ENCODE peak calls at places on chromosomes 2 and 18, in seven cellular contexts. L, D, S, Z, E, Y and T are unnamed samples.

GRCh38 chr2:152426801-152427200 is 91.8 kb downstream of the FMNL2 start:
- DNase-seq in D (no peak), L (no peak), Z (no peak), S (no peak), Y (peak; percentile 42), E (no peak), T (no peak)

GRCh38 chr2:66839551-66840320 is 404.8 kb downstream of the MEIS1 start:
- DNase-seq in Y (peak; percentile 92), S (no peak), Z (peak; percentile 66), D (no peak), E (no peak), L (no peak), T (no peak)

GRCh38 chr18:61352611-61353010 is 19.4 kb downstream of the CDH20 start:
- DNase-seq in S (no peak), Y (peak; percentile 9), E (no peak), D (no peak), L (no peak), Z (no peak), T (no peak)

GRCh38 chr2:121748202-121748601 is 7.2 kb upstream of the TSN start:
- DNase-seq in Y (peak; percentile 52), S (no peak), E (peak; percentile 45), Z (peak; percentile 61), D (no peak), L (no peak), T (no peak)

GRCh38 chr18:14106906-14107305 is 25.3 kb downstream of the ZNF519 start:
- DNase-seq in L (no peak), S (no peak), Y (no peak), Z (no peak), E (no peak), D (no peak), T (no peak)

GRCh38 chr2:169828141-169828811 is 1.0 kb downstream of the UBR3 start:
- DNase-seq in S (peak; percentile 79), Y (peak; percentile 43), Z (peak; percentile 32), D (no peak), L (peak; percentile 74), E (no peak), T (peak; percentile 60)

GRCh38 chr2:112705576-112705975 is 15.2 kb upstream of the NT5DC4 start:
- DNase-seq in L (no peak), D (no peak), E (no peak), Z (no peak), S (no peak), Y (peak; percentile 34), T (no peak)

GRCh38 chr2:117854610-117855009 is 40.1 kb downstream of the DDX18 start:
- DNase-seq in Z (no peak), E (no peak), S (no peak), L (no peak), D (no peak), Y (no peak), T (no peak)

GRCh38 chr18:14943967-14944636 is 196.1 kb downstream of the ANKRD30B start:
- DNase-seq in E (no peak), L (no peak), Y (no peak), D (no peak), Z (no peak), S (no peak), T (no peak)

GRCh38 chr2:26978061-26978596 is 7.7 kb downstream of the MAPRE3 start:
- DNase-seq in L (peak; percentile 68), Y (no peak), S (no peak), E (no peak), Z (no peak), D (no peak), T (peak; percentile 84)

GRCh38 chr2:30306522-30306921 is 75.2 kb downstream of the LBH start:
- DNase-seq in Z (no peak), E (no peak), D (no peak), Y (no peak), L (no peak), S (no peak), T (no peak)

GRCh38 chr2:168490015-168490874 is 34.2 kb downstream of the CERS6 start:
- DNase-seq in L (no peak), E (no peak), Z (peak; percentile 38), Y (peak; percentile 35), D (no peak), S (no peak), T (no peak)

GRCh38 chr2:240905176-240905781 is 857 bp upstream of the CROCC2 start:
- DNase-seq in S (no peak), L (no peak), D (no peak), Y (no peak), E (no peak), Z (no peak), T (no peak)

GRCh38 chr2:228678110-228678509 is 496.6 kb upstream of the SPHKAP start:
- DNase-seq in Z (no peak), Y (no peak), D (no peak), L (no peak), E (no peak), S (no peak), T (no peak)

GRCh38 chr18:75128051-75128605 is 80.8 kb downstream of the PTGR3 start:
- DNase-seq in E (no peak), S (peak; percentile 39), L (no peak), Z (no peak), D (no peak), Y (no peak), T (peak; percentile 11)

GRCh38 chr2:46780411-46780800 is 135.2 kb downstream of the MCFD2 start:
- DNase-seq in E (peak; percentile 43), Z (no peak), S (peak; percentile 78), D (no peak), L (no peak), Y (peak; percentile 53), T (no peak)

GRCh38 chr2:218342837-218343236 is 13.8 kb upstream of the CATIP start:
- DNase-seq in D (no peak), Z (no peak), S (no peak), Y (no peak), E (no peak), L (no peak), T (no peak)

GRCh38 chr2:120451334-120451733 is 105.4 kb downstream of the INHBB start:
- DNase-seq in S (peak; percentile 47), E (no peak), Y (no peak), D (no peak), L (no peak), Z (no peak), T (no peak)

GRCh38 chr2:204491528-204491927 is 53.7 kb upstream of the PARD3B start:
- DNase-seq in L (no peak), E (no peak), Z (no peak), S (no peak), D (no peak), Y (peak; percentile 6), T (no peak)

DNA sequence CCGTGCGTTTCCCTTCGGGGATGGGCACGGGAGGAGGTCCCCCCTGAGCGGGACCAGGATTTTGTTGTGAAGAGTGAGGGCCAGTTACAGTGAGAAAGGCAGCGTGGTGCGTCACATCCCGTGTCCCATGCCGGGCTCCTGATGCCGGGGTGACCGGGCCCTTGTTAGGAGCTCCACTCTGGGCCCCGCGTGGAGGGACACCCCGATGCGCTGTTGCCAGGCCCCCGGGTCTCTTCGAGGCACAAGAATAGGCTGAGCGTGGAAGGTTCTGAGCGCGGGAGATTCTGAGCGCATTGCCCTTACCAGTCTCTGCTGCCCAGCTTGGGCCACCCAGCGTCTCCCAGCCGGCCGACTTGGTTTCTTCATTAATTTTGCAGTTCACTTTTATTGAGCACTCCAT is 17.6 kb downstream of the CTDP1 start:
- DNase-seq in Y (no peak), L (no peak), S (no peak), E (no peak), Z (no peak), D (no peak), T (no peak)
- H3K4me1 ChIP-seq in Y (no peaks in the 10 kb centered on the region), L (no peaks in the 10 kb centered on the region), S (no peaks in the 10 kb centered on the region), E (no peaks in the 10 kb centered on the region), Z (no peaks in the 10 kb centered on the region), D (no peaks in the 10 kb centered on the region), T (peaks cover 5% of the 10 kb centered on the region)

GRCh38 chr18:35343936-35344735 is at the start of gene ZNF24:
- DNase-seq in Z (peak; percentile 90), Y (peak; percentile 97), S (peak; percentile 97), E (peak; percentile 97), L (peak; percentile 98), D (peak; percentile 96), T (peak; percentile 98)

GRCh38 chr18:35345460-35345921 is 1.3 kb upstream of the ZNF24 start:
- DNase-seq in L (no peak), Y (peak; percentile 70), S (no peak), D (peak; percentile 28), Z (no peak), E (no peak), T (no peak)

GRCh38 chr18:35344736-35345459 is 678 bp upstream of the ZNF24 start:
- DNase-seq in Z (no peak), D (peak; percentile 28), E (peak; percentile 27), L (no peak), Y (no peak), S (no peak), T (no peak)

GRCh38 chr18:35347991-35348390 is 3.8 kb upstream of the ZNF24 start:
- DNase-seq in S (no peak), D (no peak), E (no peak), Z (no peak), L (no peak), Y (no peak), T (no peak)

DNA sequence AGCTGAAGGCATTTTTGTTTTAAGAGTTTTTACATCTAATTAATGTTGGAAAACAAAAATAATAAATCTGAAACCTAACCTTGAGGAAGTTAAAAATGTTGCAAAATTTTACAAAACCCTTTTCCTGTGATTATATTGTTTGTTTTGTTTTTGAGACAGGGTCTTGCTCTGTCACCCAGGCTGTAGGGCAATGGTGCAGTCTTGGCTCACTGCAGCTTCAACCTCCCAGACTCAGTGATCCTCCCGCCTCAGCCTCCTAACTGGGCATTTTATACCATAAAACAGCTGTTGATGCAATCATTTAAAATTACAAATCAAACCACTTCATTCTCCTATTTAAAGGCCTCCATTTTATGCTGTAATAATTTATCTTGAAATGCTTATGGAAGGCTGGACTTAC is 1.7 kb upstream of the ZNF24 start:
- DNase-seq in E (no peak), D (no peak), L (no peak), S (no peak), Z (no peak), Y (no peak), T (no peak)
- H3K27ac ChIP-seq in E (peak overlapping the region; percentile 98), D (no peak overlapping the region), L (no peak overlapping the region), S (peak overlapping the region; percentile 100), Z (no peak overlapping the region), Y (peak overlapping the region; percentile 100), T (no peak overlapping the region)

GRCh38 chr18:32469190-32469611 is 1.5 kb downstream of the GAREM1 start:
- DNase-seq in Y (peak; percentile 43), S (peak; percentile 76), L (no peak), D (no peak), Z (peak; percentile 42), E (peak; percentile 25), T (peak; percentile 47)
- TF ChIP-seq CTCF in Y (peak; percentile 32), S (peak; percentile 52), L (no peak), D (no peak), Z (no peak), E (peak; percentile 8), T (peak; percentile 11)

DNA sequence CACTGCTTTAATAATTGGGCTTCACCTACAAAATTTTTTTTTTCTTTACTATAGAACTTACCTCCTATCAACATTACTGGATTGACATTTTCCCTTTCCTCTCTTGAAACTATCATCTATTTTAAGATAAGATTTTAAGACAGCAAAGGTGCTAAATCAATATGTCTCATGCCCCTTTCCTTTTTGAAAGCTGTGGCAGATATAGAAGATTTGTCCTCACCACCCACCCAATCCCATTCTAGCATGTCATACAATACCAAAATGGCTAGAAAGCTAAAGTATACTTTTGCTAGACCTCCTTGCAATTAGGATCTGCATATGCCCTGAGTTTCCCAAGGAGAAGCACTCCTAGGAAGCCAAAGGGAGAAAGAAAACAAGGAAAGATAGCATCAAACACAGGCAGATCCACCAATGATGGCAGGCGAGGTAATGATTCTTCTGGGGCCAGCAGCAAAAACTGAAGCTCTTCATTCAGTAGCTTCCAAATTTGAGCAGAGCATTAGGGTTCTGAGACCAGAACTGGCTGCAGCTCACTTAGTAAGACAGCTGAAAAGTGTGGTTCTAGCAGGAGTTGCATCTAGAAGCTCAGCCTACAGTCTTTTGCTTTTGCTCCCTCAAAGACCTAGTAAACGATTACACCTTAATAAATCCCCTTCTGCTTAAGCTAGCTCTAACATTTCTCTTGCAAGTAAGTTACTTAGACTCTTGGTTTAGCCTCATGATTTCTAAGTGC is 242.1 kb downstream of the ZEB2 start:
- DNase-seq in Z (no peak), Y (no peak), S (no peak), L (no peak), E (no peak), D (no peak), T (no peak)
- H3K4me1 ChIP-seq in Z (no peaks in the 10 kb centered on the region), Y (no peaks in the 10 kb centered on the region), S (no peaks in the 10 kb centered on the region), L (no peaks in the 10 kb centered on the region), E (peaks cover 2% of the 10 kb centered on the region), D (no peaks in the 10 kb centered on the region), T (no peaks in the 10 kb centered on the region)